ENCODE peak calls at places on chromosomes 4 and X, in eight cellular contexts. S, W, O, D, A, F, B and H are unnamed samples.

GRCh38 chr4:112523764-112524505 is 8.0 kb upstream of the NEUROG2 start:
- DNase-seq in S (peak), A (no peak), D (no peak), O (peak), F (peak), B (no peak), W (peak), H (peak)

GRCh38 chr4:7441201-7441600 is 6.5 kb upstream of the PSAPL1 start:
- DNase-seq in F (no peak), A (no peak), O (no peak), D (no peak), W (no peak), S (no peak), B (no peak), H (no peak)

GRCh38 chr4:145347684-145348083 is 134.0 kb upstream of the SMAD1 start:
- DNase-seq in D (no peak), A (no peak), S (no peak), O (peak), F (no peak), B (no peak), W (no peak), H (no peak)

GRCh38 chr4:85005865-85006377 is 39.4 kb upstream of the WDFY3 start:
- DNase-seq in D (no peak), S (peak), O (peak), W (no peak), A (peak), F (no peak), B (no peak), H (no peak)

GRCh38 chr4:160175064-160175643 is 1072.3 kb downstream of the RAPGEF2 start:
- DNase-seq in S (peak), D (no peak), W (no peak), O (no peak), F (no peak), A (no peak), B (no peak), H (no peak)

GRCh38 chr4:17762705-17763104 is 18.7 kb downstream of the FAM184B start:
- DNase-seq in W (no peak), F (no peak), B (peak), A (no peak), S (peak), O (peak), D (peak), H (no peak)

GRCh38 chr4:2930821-2931764 is 32.1 kb downstream of the NOP14 start:
- DNase-seq in F (peak), A (no peak), S (no peak), O (no peak), B (no peak), W (no peak), D (no peak), H (no peak)

GRCh38 chr4:81814909-81815539 is 343.3 kb upstream of the RASGEF1B start:
- DNase-seq in D (peak), S (no peak), F (no peak), O (no peak), A (no peak), B (no peak), W (no peak), H (no peak)

GRCh38 chrX:105173071-105173470 is 47.4 kb downstream of the TEX13A start:
- DNase-seq in A (no peak), F (no peak), S (no peak), W (no peak), D (no peak), B (no peak), O (no peak), H (no peak)

GRCh38 chr4:69860521-69861298 is 765 bp upstream of the SULT1E1 start:
- DNase-seq in B (no peak), D (no peak), F (no peak), W (no peak), S (no peak), O (no peak), A (no peak), H (no peak)

GRCh38 chrX:140715787-140716186 is 6.2 kb downstream of the LINC00632 start:
- DNase-seq in O (no peak), W (no peak), D (no peak), S (peak), F (no peak), B (no peak), A (no peak), H (no peak)